ENCODE peak calls at places on chromosome 13, in six cellular contexts. W is AG08395; J is hypothalamus; C is activated naive CD4-positive, alpha-beta T cell; U is GM10248; R is stimulated activated CD4-positive, alpha-beta T cell treated with anti-CD3 and anti-CD28 coated beads, Interleukin-2, amount 100 ng/mL, for 48 hours. K is an unnamed sample.

GRCh38 chr13:78608705-78609463 is 5.5 kb upstream of the POU4F1 start:
- DNase-seq in J (no peak), C (no peak), U (no peak), R (no peak), W (no peak), K (no peak)

GRCh38 chr13:75418186-75418843 is 63.7 kb downstream of the TBC1D4 start:
- DNase-seq in J (no peak), U (no peak), C (no peak), R (no peak), W (no peak), K (no peak)

GRCh38 chr13:77516342-77516789 is 19.1 kb upstream of the SCEL start:
- DNase-seq in R (no peak), W (peak; percentile 21), J (no peak), C (no peak), U (no peak), K (no peak)

GRCh38 chr13:49108204-49108603 is 111.9 kb upstream of the MLNR start:
- DNase-seq in W (no peak), C (no peak), U (no peak), J (no peak), R (no peak), K (no peak)

GRCh38 chr13:31029129-31029528 is 96.7 kb downstream of the TEX26 start:
- DNase-seq in J (no peak), W (no peak), U (no peak), C (no peak), R (no peak), K (no peak)

GRCh38 chr13:79791471-79792042 is 310.6 kb downstream of the NDFIP2 start:
- DNase-seq in J (no peak), C (no peak), W (no peak), R (no peak), U (no peak), K (no peak)

GRCh38 chr13:58048670-58049069 is 417.1 kb downstream of the PCDH17 start:
- DNase-seq in R (no peak), J (no peak), C (no peak), U (no peak), W (no peak), K (no peak)

GRCh38 chr13:66774046-66774445 is 456.1 kb downstream of the PCDH9 start:
- DNase-seq in R (no peak), J (no peak), U (no peak), W (no peak), C (no peak), K (no peak)

GRCh38 chr13:85693889-85694511 is 105.2 kb downstream of the SLITRK6 start:
- DNase-seq in U (no peak), C (no peak), R (no peak), J (no peak), W (no peak), K (no peak)

K was measured in GM12865.